ENCODE peak calls at places on chromosomes 16 and 17, in five cellular contexts. R is K562, M is H1, O is GM12878, J is HepG2. P is an unnamed sample.

GRCh38 chr16:57446530-57447141 is 549 bp downstream of the CIAPIN1 start:
- DNase-seq in R (peak), M (no peak), O (no peak), J (no peak), P (no peak)

GRCh38 chr17:62824290-62825135 is 16.4 kb upstream of the MARCHF10 start:
- DNase-seq in R (no peak), M (no peak), O (no peak), J (peak), P (peak)

GRCh38 chr16:56424791-56425438 is 430 bp downstream of the AMFR start:
- DNase-seq in R (peak), M (peak), O (no peak), J (no peak), P (no peak)

GRCh38 chr17:76014925-76015261 is 12.2 kb downstream of the EVPL start:
- DNase-seq in R (no peak), M (no peak), O (no peak), J (no peak), P (no peak)

GRCh38 chr16:35391328-35391727 is 1931.9 kb downstream of the TP53TG3F start:
- DNase-seq in R (no peak), M (peak), O (no peak), J (peak), P (peak)

GRCh38 chr17:73941919-73942530 is 261.5 kb upstream of the RPL38 start:
- DNase-seq in R (no peak), M (no peak), O (no peak), J (no peak), P (no peak)

GRCh38 chr17:78924481-78925151 is 571 bp downstream of the TIMP2 start:
- DNase-seq in R (no peak), M (peak), O (no peak), J (no peak), P (no peak)

GRCh38 chr17:72900542-72900941 is 191.9 kb downstream of the SLC39A11 start:
- DNase-seq in R (no peak), M (no peak), O (no peak), J (no peak), P (no peak)

GRCh38 chr17:70394430-70394829 is 225.1 kb downstream of the KCNJ2 start:
- DNase-seq in R (no peak), M (no peak), O (no peak), J (no peak), P (no peak)

GRCh38 chr16:67375161-67375560 is 18.1 kb downstream of the TPPP3 start:
- DNase-seq in R (no peak), M (no peak), O (no peak), J (no peak), P (no peak)

GRCh38 chr17:29364691-29365090 is 25.5 kb upstream of the TAOK1 start:
- DNase-seq in R (no peak), M (no peak), O (no peak), J (no peak), P (no peak)

GRCh38 chr16:88069397-88070168 is 118.3 kb downstream of the BANP start:
- DNase-seq in R (no peak), M (no peak), O (peak), J (no peak), P (no peak)

GRCh38 chr16:56388209-56388608 is 37.1 kb downstream of the AMFR start:
- DNase-seq in R (no peak), M (no peak), O (no peak), J (no peak), P (no peak)

GRCh38 chr16:64657316-64658011 is 464.4 kb downstream of the CDH11 start:
- DNase-seq in R (no peak), M (no peak), O (no peak), J (no peak), P (no peak)

GRCh38 chr17:56785997-56786680 is 47.6 kb downstream of the C17orf67 start:
- DNase-seq in R (no peak), M (no peak), O (no peak), J (no peak), P (no peak)

GRCh38 chr16:76207270-76207669 is 69.9 kb upstream of the CNTNAP4 start:
- DNase-seq in R (no peak), M (peak), O (no peak), J (no peak), P (no peak)

GRCh38 chr16:27579086-27579980 is 29.4 kb downstream of the KATNIP start:
- DNase-seq in R (no peak), M (no peak), O (no peak), J (peak), P (no peak)

GRCh38 chr17:35286120-35286781 is 43.4 kb downstream of the SLFN5 start:
- DNase-seq in R (no peak), M (no peak), O (peak), J (no peak), P (no peak)
- TF ChIP-seq SRF in R (peak), M (peak), O (peak), J (no peak), P (no peak)

GRCh38 chr16:24920568-24920967 is 74.8 kb downstream of the SLC5A11 start:
- DNase-seq in R (no peak), M (no peak), O (no peak), J (no peak), P (no peak)
- H3K9ac ChIP-seq in R (no peak), M (no peak), O (no peak), J (no peak), P (no peak)

DNA sequence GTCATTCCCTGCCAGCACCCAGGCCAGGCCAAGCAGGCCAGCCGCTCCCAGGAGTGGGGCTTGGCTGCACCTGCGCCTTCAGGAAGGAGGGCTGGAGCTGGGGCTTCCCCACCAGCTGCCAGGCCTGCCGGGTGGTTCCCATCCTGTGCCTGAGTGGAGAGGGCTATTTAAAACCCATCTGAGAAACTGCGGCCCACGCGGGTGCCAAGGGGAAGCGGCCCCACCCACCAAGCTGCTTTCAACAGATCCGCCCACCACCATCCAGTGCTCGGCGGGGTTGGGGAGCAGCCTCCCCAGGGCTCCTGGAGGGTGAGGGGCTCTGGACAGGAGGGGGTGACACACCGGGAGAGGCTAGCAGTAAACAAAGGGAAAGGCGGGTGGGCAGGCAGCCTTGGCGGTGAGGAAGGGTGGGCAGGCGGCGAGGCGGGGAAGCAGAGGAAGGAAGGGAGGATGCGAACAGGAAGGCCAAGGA is 3.6 kb downstream of the NTHL1 start:
- DNase-seq in R (no peak), M (no peak), O (no peak), J (no peak), P (no peak)
- TF ChIP-seq SRF in R (no peak), M (no peak), O (no peak), J (no peak), P (no peak)

GRCh38 chr16:398551-399277 is 1.7 kb downstream of the NME4 start:
- DNase-seq in R (no peak), M (peak), O (no peak), J (no peak), P (no peak)

GRCh38 chr16:396605-397004 is 394 bp upstream of the NME4 start:
- DNase-seq in R (peak), M (peak), O (no peak), J (peak), P (no peak)

GRCh38 chr16:397736-398332 is 835 bp downstream of the NME4 start:
- DNase-seq in R (peak), M (peak), O (no peak), J (peak), P (peak)

GRCh38 chr16:396199-396598 is 800 bp upstream of the NME4 start:
- DNase-seq in R (no peak), M (no peak), O (no peak), J (no peak), P (no peak)

DNA sequence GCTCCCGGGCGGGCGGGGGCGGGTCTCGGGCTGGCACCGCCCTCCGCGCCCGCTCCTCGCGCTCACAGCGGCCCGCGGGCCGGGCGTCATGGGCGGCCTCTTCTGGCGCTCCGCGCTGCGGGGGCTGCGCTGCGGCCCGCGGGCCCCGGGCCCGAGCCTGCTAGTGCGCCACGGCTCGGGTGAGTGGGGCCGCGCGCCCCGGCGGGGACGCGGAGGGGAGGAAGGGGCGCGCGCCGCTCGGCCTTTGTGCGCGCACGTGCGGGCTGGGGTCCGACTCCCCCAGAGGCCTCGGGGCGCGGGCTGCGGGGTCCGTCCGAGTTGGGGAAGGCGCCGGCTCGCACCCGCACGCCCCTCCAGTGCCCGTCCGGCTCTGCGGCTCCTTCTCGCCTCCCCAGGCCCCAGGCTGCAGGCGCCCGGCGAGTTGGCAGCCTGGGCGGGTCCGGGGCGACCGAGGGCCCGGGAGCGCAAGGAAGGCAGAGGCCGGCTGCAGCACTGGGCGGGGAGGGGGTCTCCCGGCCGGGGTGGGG is at the start of gene NME4:
- DNase-seq in R (peak), M (peak), O (no peak), J (no peak), P (no peak)
- H3K9ac ChIP-seq in R (peak), M (peak), O (peak), J (peak), P (peak)

DNA sequence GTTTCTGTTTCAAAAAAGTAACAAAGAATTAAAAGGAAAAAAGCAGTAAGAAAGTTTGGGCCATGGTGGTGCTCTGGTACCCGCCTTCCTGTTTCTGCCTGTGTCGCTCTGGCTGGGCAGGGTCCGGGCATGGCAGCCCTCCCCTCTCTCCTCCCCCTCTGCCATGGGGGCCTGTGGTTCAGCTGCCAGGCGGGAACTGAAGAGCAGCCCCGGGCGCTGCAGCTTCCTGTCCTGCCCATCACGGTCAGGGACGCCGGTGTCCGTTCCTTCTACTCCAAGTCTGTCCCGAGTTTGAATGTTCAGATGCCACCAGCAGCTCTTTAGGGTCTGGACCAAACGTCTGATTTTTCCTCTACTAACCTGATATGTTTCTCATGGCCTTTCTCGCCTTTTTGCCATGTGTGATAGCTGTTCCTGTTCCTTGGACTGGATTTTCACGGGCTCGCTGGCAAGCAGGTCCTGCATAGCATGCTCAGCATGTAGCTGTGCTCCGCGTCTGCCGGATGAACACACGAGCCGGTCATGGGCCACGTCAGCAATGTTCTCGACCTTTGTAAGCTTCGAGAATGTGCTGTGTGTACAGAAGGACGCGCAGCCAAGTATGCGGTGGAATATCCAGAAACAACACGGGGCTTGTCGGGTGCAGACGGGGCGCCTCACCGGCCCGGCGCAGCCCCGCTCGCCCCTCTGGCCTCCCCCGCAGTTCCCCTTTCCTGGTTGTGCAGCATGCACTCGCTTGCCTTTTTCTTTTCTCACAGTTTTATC is 42.0 kb downstream of the RPTOR start:
- DNase-seq in R (no peak), M (no peak), O (no peak), J (no peak), P (no peak)
- TF ChIP-seq SRF in R (no peak), M (no peak), O (no peak), J (no peak), P (no peak)

DNA sequence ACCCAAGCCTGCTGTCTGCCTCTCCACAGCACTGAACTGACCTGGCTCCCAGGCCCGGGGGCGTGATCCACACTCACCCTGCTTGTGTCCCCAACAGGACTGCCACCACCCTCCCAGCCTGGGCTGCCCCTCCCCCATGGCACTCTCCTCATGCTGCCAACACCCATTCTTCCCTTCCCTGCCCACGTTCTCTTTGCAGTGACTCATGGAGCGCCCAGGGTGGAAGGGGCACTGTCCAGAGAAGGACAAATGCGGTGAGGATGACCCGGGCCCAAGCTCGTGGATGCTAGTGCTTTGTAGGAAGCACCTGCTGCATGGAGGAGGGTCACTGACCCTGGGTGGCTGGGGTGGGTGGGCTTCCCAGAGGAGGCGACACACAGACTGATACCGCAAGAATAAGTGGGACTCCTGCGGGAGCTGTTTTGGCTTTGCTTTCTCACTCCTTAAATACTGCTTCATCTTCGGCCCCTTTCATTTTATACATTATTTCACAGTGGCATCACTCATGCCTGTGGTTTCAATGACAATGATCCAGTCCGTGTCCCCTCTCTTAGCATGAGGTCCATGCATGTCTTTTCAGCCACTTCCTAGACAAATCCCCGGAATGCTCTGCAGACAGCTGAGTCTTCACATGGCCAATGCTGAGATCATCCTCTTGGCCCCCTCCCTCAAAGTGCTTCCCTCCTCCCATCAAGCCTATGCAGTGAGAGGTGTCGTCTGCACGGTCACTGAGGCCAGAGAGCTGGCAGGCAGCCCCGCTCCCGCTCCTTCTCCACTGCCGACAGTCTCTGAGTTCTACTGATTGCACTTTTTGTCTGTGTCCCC is 17.6 kb downstream of the CDK5R1 start:
- DNase-seq in R (no peak), M (no peak), O (no peak), J (no peak), P (no peak)
- H3K9ac ChIP-seq in R (peak), M (no peak), O (peak), J (no peak), P (no peak)

GRCh38 chr16:62280556-62280955 is 244.3 kb upstream of the CDH8 start:
- DNase-seq in R (no peak), M (no peak), O (no peak), J (no peak), P (no peak)

GRCh38 chr16:62277942-62278341 is 241.7 kb upstream of the CDH8 start:
- DNase-seq in R (no peak), M (no peak), O (no peak), J (no peak), P (no peak)

GRCh38 chr16:62276632-62277031 is 240.4 kb upstream of the CDH8 start:
- DNase-seq in R (no peak), M (no peak), O (no peak), J (no peak), P (no peak)
- TF ChIP-seq SRF in R (no peak), M (no peak), O (no peak), J (no peak), P (no peak)

P was measured in HCT116.